ENCODE peak calls at places on chromosomes 16 and 17, in five cellular contexts. One of them, this sample, is unnamed.

GRCh38 chr16:4115209-4115940 is 867 bp downstream of the ADCY9 start:
- DNase-seq in heart left ventricle: peak
- DNase-seq in IMR-90: peak
- DNase-seq in A549: peak
- DNase-seq in esophagus muscularis mucosa: no peak
- DNase-seq in this sample: peak

GRCh38 chr16:28219283-28219682 is 7.5 kb upstream of the XPO6 start:
- DNase-seq in heart left ventricle: no peak
- DNase-seq in IMR-90: peak
- DNase-seq in A549: no peak
- DNase-seq in esophagus muscularis mucosa: no peak
- DNase-seq in this sample: no peak

GRCh38 chr17:64006361-64007088 is 8.4 kb downstream of the PRR29 start:
- DNase-seq in heart left ventricle: peak
- DNase-seq in IMR-90: no peak
- DNase-seq in A549: no peak
- DNase-seq in esophagus muscularis mucosa: no peak
- DNase-seq in this sample: no peak

GRCh38 chr16:1761751-1762150 is 9.6 kb downstream of the NME3 start:
- DNase-seq in heart left ventricle: no peak
- DNase-seq in IMR-90: no peak
- DNase-seq in A549: no peak
- DNase-seq in esophagus muscularis mucosa: no peak
- DNase-seq in this sample: no peak

GRCh38 chr16:88060524-88061219 is 109.4 kb downstream of the BANP start:
- DNase-seq in heart left ventricle: peak
- DNase-seq in IMR-90: no peak
- DNase-seq in A549: no peak
- DNase-seq in esophagus muscularis mucosa: no peak
- DNase-seq in this sample: no peak

GRCh38 chr17:49471769-49472168 is 23.3 kb upstream of the NGFR start:
- DNase-seq in heart left ventricle: no peak
- DNase-seq in IMR-90: no peak
- DNase-seq in A549: no peak
- DNase-seq in esophagus muscularis mucosa: no peak
- DNase-seq in this sample: no peak

GRCh38 chr16:17194190-17194780 is 276.5 kb downstream of the XYLT1 start:
- DNase-seq in heart left ventricle: peak
- DNase-seq in IMR-90: peak
- DNase-seq in A549: peak
- DNase-seq in esophagus muscularis mucosa: no peak
- DNase-seq in this sample: no peak

GRCh38 chr16:27698746-27699145 is 148.8 kb downstream of the KATNIP start:
- DNase-seq in heart left ventricle: no peak
- DNase-seq in IMR-90: no peak
- DNase-seq in A549: no peak
- DNase-seq in esophagus muscularis mucosa: no peak
- DNase-seq in this sample: no peak

GRCh38 chr17:50902768-50903353 is 36.7 kb upstream of the TOB1 start:
- DNase-seq in heart left ventricle: no peak
- DNase-seq in IMR-90: no peak
- DNase-seq in A549: no peak
- DNase-seq in esophagus muscularis mucosa: no peak
- DNase-seq in this sample: no peak

GRCh38 chr17:77537566-77537965 is 396.8 kb downstream of the SEC14L1 start:
- DNase-seq in heart left ventricle: no peak
- DNase-seq in IMR-90: no peak
- DNase-seq in A549: no peak
- DNase-seq in esophagus muscularis mucosa: no peak
- DNase-seq in this sample: no peak

GRCh38 chr16:2497641-2498040 is 16.1 kb upstream of the ATP6V0C start:
- DNase-seq in heart left ventricle: no peak
- DNase-seq in IMR-90: no peak
- DNase-seq in A549: no peak
- DNase-seq in esophagus muscularis mucosa: no peak
- DNase-seq in this sample: no peak

GRCh38 chr17:46978489-46979022 is 497 bp downstream of the RPRML start:
- DNase-seq in heart left ventricle: no peak
- DNase-seq in IMR-90: no peak
- DNase-seq in A549: peak
- DNase-seq in esophagus muscularis mucosa: no peak
- DNase-seq in this sample: no peak

GRCh38 chr17:63356275-63356905 is 89.7 kb downstream of the CYB561 start:
- DNase-seq in heart left ventricle: no peak
- DNase-seq in IMR-90: peak
- DNase-seq in A549: no peak
- DNase-seq in esophagus muscularis mucosa: no peak
- DNase-seq in this sample: peak

GRCh38 chr16:86854058-86854621 is 275.8 kb downstream of the FOXL1 start:
- DNase-seq in heart left ventricle: no peak
- DNase-seq in IMR-90: peak
- DNase-seq in A549: no peak
- DNase-seq in esophagus muscularis mucosa: no peak
- DNase-seq in this sample: no peak

GRCh38 chr16:4257646-4258556 is 14.9 kb downstream of the TFAP4 start:
- DNase-seq in heart left ventricle: peak
- DNase-seq in IMR-90: no peak
- DNase-seq in A549: no peak
- DNase-seq in esophagus muscularis mucosa: no peak
- DNase-seq in this sample: no peak

GRCh38 chr16:17518441-17518840 is 47.7 kb upstream of the XYLT1 start:
- DNase-seq in heart left ventricle: no peak
- DNase-seq in IMR-90: peak
- DNase-seq in A549: no peak
- DNase-seq in esophagus muscularis mucosa: no peak
- DNase-seq in this sample: no peak

GRCh38 chr16:57187508-57187854 is 1.4 kb downstream of the RSPRY1 start:
- DNase-seq in heart left ventricle: no peak
- DNase-seq in IMR-90: no peak
- DNase-seq in A549: no peak
- DNase-seq in esophagus muscularis mucosa: no peak
- DNase-seq in this sample: no peak

GRCh38 chr16:129075-129474 is 9.4 kb downstream of the NPRL3 start:
- DNase-seq in heart left ventricle: no peak
- DNase-seq in IMR-90: no peak
- DNase-seq in A549: no peak
- DNase-seq in esophagus muscularis mucosa: no peak
- DNase-seq in this sample: no peak

GRCh38 chr17:65930140-65930715 is 261.7 kb downstream of the CEP112 start:
- DNase-seq in heart left ventricle: no peak
- DNase-seq in IMR-90: no peak
- DNase-seq in A549: no peak
- DNase-seq in esophagus muscularis mucosa: no peak
- DNase-seq in this sample: no peak

GRCh38 chr17:58757162-58757613 is 1.5 kb downstream of the PPM1E start:
- DNase-seq in heart left ventricle: no peak
- DNase-seq in IMR-90: no peak
- DNase-seq in A549: no peak
- DNase-seq in esophagus muscularis mucosa: no peak
- DNase-seq in this sample: no peak

GRCh38 chr16:4346205-4346781 is 4.8 kb downstream of the PAM16 start:
- DNase-seq in heart left ventricle: no peak
- DNase-seq in IMR-90: no peak
- DNase-seq in A549: no peak
- DNase-seq in esophagus muscularis mucosa: no peak
- DNase-seq in this sample: no peak

GRCh38 chr16:21963887-21964286 is 10.7 kb downstream of the UQCRC2 start:
- DNase-seq in heart left ventricle: no peak
- DNase-seq in IMR-90: no peak
- DNase-seq in A549: no peak
- DNase-seq in esophagus muscularis mucosa: no peak
- DNase-seq in this sample: no peak

GRCh38 chr16:4988647-4989046 is 30.5 kb downstream of the SEC14L5 start:
- DNase-seq in heart left ventricle: no peak
- DNase-seq in IMR-90: no peak
- DNase-seq in A549: no peak
- DNase-seq in esophagus muscularis mucosa: no peak
- DNase-seq in this sample: no peak

GRCh38 chr16:83318390-83318789 is 489.4 kb upstream of the HSBP1 start:
- DNase-seq in heart left ventricle: no peak
- DNase-seq in IMR-90: no peak
- DNase-seq in A549: no peak
- DNase-seq in esophagus muscularis mucosa: no peak
- DNase-seq in this sample: no peak

GRCh38 chr16:14087590-14088154 is 16.6 kb downstream of the MRTFB start:
- DNase-seq in heart left ventricle: no peak
- DNase-seq in IMR-90: no peak
- DNase-seq in A549: no peak
- DNase-seq in esophagus muscularis mucosa: no peak
- DNase-seq in this sample: no peak

GRCh38 chr16:67504190-67505021 is 21.1 kb upstream of the AGRP start:
- DNase-seq in heart left ventricle: peak
- DNase-seq in IMR-90: peak
- DNase-seq in A549: peak
- DNase-seq in esophagus muscularis mucosa: no peak
- DNase-seq in this sample: no peak
- TF ChIP-seq POLR2A in heart left ventricle: no peak
- TF ChIP-seq POLR2A in IMR-90: no peak
- TF ChIP-seq POLR2A in A549: no peak
- TF ChIP-seq POLR2A in esophagus muscularis mucosa: no peak
- TF ChIP-seq POLR2A in this sample: no peak

DNA sequence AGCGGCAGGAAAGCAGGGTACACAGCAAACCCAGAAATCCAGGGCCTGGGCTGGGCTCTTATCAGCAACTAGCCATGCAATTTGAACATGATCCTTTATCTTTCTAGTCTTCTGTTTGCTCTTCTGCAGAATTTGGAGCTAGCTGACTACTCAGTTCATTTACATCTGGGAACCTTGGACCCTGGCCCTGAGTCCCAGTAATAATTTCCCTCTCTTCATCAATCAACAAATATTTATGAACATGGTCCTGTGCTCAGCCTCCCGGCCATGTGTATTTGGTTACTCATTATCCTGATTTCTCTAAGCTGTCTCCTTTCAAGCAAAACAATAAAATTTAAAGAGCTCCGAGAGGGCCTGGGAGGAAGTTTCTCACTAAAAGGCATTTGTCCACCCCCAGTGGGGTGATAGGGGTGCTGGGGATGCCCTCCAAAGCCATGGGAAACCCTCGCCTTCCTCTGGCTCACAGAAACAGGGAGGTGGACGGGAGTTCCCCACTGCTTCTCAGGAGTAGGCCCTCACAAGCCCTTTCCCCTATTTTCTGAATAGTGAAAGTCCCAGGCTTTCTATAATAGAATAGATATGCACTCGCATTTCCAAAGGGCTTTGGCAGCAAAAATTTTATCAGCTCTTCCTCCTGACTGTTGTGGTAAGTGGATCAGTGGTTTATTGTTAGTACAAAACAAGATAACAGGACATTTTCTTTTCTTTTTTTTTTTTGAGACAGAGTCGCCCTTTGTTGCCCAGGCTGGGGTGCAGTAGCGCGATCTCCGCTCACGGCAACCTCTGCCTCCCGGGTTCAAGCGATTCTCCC is 6.9 kb upstream of the WDR59 start:
- DNase-seq in heart left ventricle: no peak
- DNase-seq in IMR-90: no peak
- DNase-seq in A549: no peak
- DNase-seq in esophagus muscularis mucosa: no peak
- DNase-seq in this sample: no peak
- TF ChIP-seq POLR2A in heart left ventricle: no peak
- TF ChIP-seq POLR2A in IMR-90: no peak
- TF ChIP-seq POLR2A in A549: no peak
- TF ChIP-seq POLR2A in esophagus muscularis mucosa: no peak
- TF ChIP-seq POLR2A in this sample: no peak

GRCh38 chr17:34980681-34981537 is 597 bp downstream of the LIG3 start:
- DNase-seq in heart left ventricle: peak
- DNase-seq in IMR-90: peak
- DNase-seq in A549: peak
- DNase-seq in esophagus muscularis mucosa: peak
- DNase-seq in this sample: peak
- TF ChIP-seq POLR2A in heart left ventricle: peak
- TF ChIP-seq POLR2A in IMR-90: peak
- TF ChIP-seq POLR2A in A549: peak
- TF ChIP-seq POLR2A in esophagus muscularis mucosa: peak
- TF ChIP-seq POLR2A in this sample: peak

GRCh38 chr17:78576389-78577112 is 645 bp downstream of the DNAH17 start:
- DNase-seq in heart left ventricle: peak
- DNase-seq in IMR-90: no peak
- DNase-seq in A549: no peak
- DNase-seq in esophagus muscularis mucosa: no peak
- DNase-seq in this sample: no peak

GRCh38 chr17:78577296-78577695 is at the start of gene DNAH17:
- DNase-seq in heart left ventricle: no peak
- DNase-seq in IMR-90: no peak
- DNase-seq in A549: no peak
- DNase-seq in esophagus muscularis mucosa: no peak
- DNase-seq in this sample: no peak

GRCh38 chr17:78573955-78574354 is 3.2 kb downstream of the DNAH17 start:
- DNase-seq in heart left ventricle: no peak
- DNase-seq in IMR-90: no peak
- DNase-seq in A549: no peak
- DNase-seq in esophagus muscularis mucosa: no peak
- DNase-seq in this sample: no peak

GRCh38 chr17:78575340-78575739 is 1.9 kb downstream of the DNAH17 start:
- DNase-seq in heart left ventricle: no peak
- DNase-seq in IMR-90: no peak
- DNase-seq in A549: no peak
- DNase-seq in esophagus muscularis mucosa: no peak
- DNase-seq in this sample: no peak

DNA sequence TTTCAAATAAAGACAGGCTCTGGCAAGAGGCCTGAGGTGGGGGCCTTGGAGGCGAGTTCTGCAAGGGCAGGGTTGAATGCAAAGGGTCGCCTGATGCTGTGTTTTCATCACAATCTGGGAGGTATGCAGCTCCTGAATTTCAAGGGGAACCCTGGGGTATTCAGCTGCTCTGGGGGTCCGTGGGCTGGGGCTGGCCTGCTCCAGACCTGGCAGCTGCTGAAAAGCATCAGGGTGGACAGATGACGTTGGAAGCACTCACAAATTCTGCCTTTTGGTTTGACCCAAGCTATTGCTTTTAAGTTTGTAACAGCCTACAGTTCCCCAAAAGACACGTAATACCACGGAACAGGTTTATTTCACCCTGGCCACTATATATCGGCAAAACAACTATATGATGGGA is 1.3 kb downstream of the DNAH17 start:
- DNase-seq in heart left ventricle: no peak
- DNase-seq in IMR-90: no peak
- DNase-seq in A549: no peak
- DNase-seq in esophagus muscularis mucosa: no peak
- DNase-seq in this sample: no peak
- TF ChIP-seq POLR2A in heart left ventricle: no peak
- TF ChIP-seq POLR2A in IMR-90: no peak
- TF ChIP-seq POLR2A in A549: no peak
- TF ChIP-seq POLR2A in esophagus muscularis mucosa: no peak
- TF ChIP-seq POLR2A in this sample: no peak

This sample was measured in H54.